ENCODE peak calls at places on chromosome 7, in six cellular contexts. P, B, U, W, Y and O are unnamed samples.

GRCh38 chr7:151632750-151633515 is 113.2 kb upstream of the RHEB start:
- DNase-seq in P (peak), B (no peak), U (no peak), W (no peak), Y (peak), O (peak)

GRCh38 chr7:12080006-12080405 is 131.1 kb upstream of the TMEM106B start:
- DNase-seq in P (no peak), B (no peak), U (no peak), W (no peak), Y (no peak), O (no peak)

GRCh38 chr7:152312316-152312715 is 123.5 kb downstream of the KMT2C start:
- DNase-seq in P (peak), B (peak), U (no peak), W (no peak), Y (no peak), O (no peak)

GRCh38 chr7:131502810-131503545 is 53.5 kb downstream of the PODXL start:
- DNase-seq in P (peak), B (no peak), U (no peak), W (no peak), Y (no peak), O (peak)

GRCh38 chr7:129089521-129090212 is 34.8 kb upstream of the TNPO3 start:
- DNase-seq in P (no peak), B (no peak), U (no peak), W (no peak), Y (no peak), O (peak)

GRCh38 chr7:43584200-43584586 is 1.3 kb downstream of the STK17A start:
- DNase-seq in P (peak), B (no peak), U (no peak), W (peak), Y (no peak), O (peak)

GRCh38 chr7:157791261-157791660 is 454.5 kb downstream of the DNAJB6 start:
- DNase-seq in P (no peak), B (no peak), U (no peak), W (no peak), Y (no peak), O (no peak)

GRCh38 chr7:83984076-83984475 is 210.5 kb downstream of the SEMA3A start:
- DNase-seq in P (no peak), B (no peak), U (no peak), W (no peak), Y (no peak), O (no peak)

GRCh38 chr7:158123214-158123613 is 464.4 kb downstream of the PTPRN2 start:
- DNase-seq in P (no peak), B (no peak), U (no peak), W (no peak), Y (no peak), O (no peak)

GRCh38 chr7:143361552-143362125 is 874 bp downstream of the FAM131B start:
- DNase-seq in P (no peak), B (no peak), U (no peak), W (no peak), Y (no peak), O (no peak)

GRCh38 chr7:51275532-51275931 is 41.1 kb downstream of the COBL start:
- DNase-seq in P (no peak), B (no peak), U (no peak), W (no peak), Y (no peak), O (no peak)

GRCh38 chr7:151117565-151117964 is 31.3 kb downstream of the AGAP3 start:
- DNase-seq in P (no peak), B (no peak), U (no peak), W (no peak), Y (peak), O (no peak)

GRCh38 chr7:142168746-142169145 is 57.2 kb downstream of the MGAM2 start:
- DNase-seq in P (no peak), B (no peak), U (peak), W (no peak), Y (no peak), O (no peak)

GRCh38 chr7:154591544-154591943 is 411.4 kb downstream of the PAXIP1 start:
- DNase-seq in P (no peak), B (no peak), U (no peak), W (no peak), Y (no peak), O (no peak)

GRCh38 chr7:30974605-30975256 is 11.0 kb downstream of the GHRHR start:
- DNase-seq in P (peak), B (no peak), U (peak), W (peak), Y (peak), O (no peak)

GRCh38 chr7:77309714-77310220 is 106.4 kb downstream of the GSAP start:
- DNase-seq in P (no peak), B (no peak), U (no peak), W (no peak), Y (no peak), O (no peak)

GRCh38 chr7:3461923-3462322 is 160.9 kb downstream of the SDK1 start:
- DNase-seq in P (no peak), B (no peak), U (no peak), W (no peak), Y (no peak), O (no peak)

GRCh38 chr7:50739744-50740455 is 42.8 kb downstream of the GRB10 start:
- DNase-seq in P (no peak), B (no peak), U (no peak), W (no peak), Y (no peak), O (no peak)

GRCh38 chr7:51569581-51569980 is 253.0 kb upstream of the COBL start:
- DNase-seq in P (no peak), B (no peak), U (no peak), W (no peak), Y (no peak), O (no peak)

GRCh38 chr7:79529214-79529895 is 75.9 kb upstream of the MAGI2 start:
- DNase-seq in P (peak), B (no peak), U (no peak), W (no peak), Y (no peak), O (no peak)

GRCh38 chr7:3089493-3089892 is 45.8 kb upstream of the CARD11 start:
- DNase-seq in P (peak), B (no peak), U (no peak), W (peak), Y (no peak), O (no peak)

GRCh38 chr7:39631736-39632304 is 8.4 kb downstream of the RALA start:
- DNase-seq in P (peak), B (no peak), U (no peak), W (no peak), Y (no peak), O (no peak)

GRCh38 chr7:16961650-16962049 is 79.9 kb upstream of the AGR3 start:
- DNase-seq in P (peak), B (peak), U (no peak), W (no peak), Y (no peak), O (no peak)

GRCh38 chr7:2821161-2821841 is 22.8 kb downstream of the GNA12 start:
- DNase-seq in P (peak), B (peak), U (peak), W (peak), Y (no peak), O (peak)

DNA sequence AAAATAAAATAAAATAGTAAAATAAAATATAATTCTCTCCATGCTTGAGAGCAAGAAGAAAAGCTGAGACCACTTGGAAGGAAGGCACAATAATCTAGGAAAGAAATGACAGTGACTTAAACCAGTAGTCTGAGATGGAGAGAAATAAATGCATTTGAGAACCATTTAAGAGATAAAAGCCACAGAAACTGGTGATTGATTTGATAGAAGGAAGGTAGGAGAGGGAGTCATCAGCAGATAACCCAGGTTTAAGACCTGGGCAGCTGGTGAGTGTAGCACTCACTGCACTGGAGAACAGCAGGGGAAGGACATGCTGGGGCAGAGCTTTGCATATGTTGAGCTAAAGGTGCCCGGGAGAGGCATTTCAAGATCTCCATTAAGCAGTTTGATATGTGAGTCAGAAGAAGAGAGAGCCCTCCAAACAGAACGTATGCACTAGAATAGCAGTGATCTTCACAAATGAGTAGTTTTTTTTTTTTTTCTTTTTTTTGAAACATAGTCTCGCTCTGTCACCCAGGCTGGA is 268.0 kb downstream of the DYNC1I1 start:
- DNase-seq in P (no peak), B (no peak), U (no peak), W (no peak), Y (no peak), O (no peak)
- TF ChIP-seq CTCF in P (no peak), B (no peak), U (no peak), W (no peak), Y (no peak), O (no peak)

DNA sequence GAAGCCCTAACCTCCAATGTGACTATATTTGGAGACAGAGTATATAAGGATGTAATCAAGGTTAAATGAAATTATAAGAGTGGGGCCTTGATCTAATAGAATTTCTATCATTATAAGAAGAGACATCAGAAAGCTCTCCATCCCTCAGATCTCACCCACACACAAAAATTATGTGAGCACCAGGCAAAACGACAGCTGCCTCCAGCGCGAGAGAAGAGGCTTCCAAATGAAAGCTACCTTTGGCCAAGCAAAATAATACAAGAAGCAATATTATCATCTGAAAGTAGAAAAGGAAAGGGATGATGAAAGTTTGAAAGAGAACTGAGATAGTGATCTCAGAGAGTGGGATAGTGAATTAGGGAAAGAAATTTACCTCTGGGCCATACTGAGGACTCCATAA is 1192.5 kb downstream of the NXPH1 start:
- DNase-seq in P (no peak), B (no peak), U (no peak), W (no peak), Y (no peak), O (no peak)
- TF ChIP-seq CTCF in P (no peak), B (no peak), U (no peak), W (no peak), Y (no peak), O (no peak)

DNA sequence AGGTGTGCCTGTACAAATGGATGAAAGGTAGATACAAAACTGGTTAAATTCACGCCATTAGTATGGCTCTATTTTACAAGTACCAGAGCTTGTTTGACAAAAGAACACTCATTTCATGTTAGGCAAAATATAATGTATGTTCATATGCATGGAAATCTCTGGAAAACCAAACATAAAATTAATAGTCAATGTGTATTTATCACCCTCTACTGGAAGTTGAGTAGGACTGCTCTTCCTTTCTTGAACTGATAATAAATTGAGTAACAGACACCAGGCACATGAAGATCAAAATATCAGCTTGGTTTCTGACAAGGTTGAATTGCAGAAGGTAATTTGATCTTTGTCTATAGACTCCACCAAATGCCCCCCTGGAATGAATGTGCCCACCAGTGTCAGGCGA is 19.8 kb upstream of the AKR1B1 start:
- DNase-seq in P (peak), B (no peak), U (no peak), W (no peak), Y (no peak), O (no peak)
- TF ChIP-seq CTCF in P (peak), B (peak), U (no peak), W (no peak), Y (no peak), O (no peak)

DNA sequence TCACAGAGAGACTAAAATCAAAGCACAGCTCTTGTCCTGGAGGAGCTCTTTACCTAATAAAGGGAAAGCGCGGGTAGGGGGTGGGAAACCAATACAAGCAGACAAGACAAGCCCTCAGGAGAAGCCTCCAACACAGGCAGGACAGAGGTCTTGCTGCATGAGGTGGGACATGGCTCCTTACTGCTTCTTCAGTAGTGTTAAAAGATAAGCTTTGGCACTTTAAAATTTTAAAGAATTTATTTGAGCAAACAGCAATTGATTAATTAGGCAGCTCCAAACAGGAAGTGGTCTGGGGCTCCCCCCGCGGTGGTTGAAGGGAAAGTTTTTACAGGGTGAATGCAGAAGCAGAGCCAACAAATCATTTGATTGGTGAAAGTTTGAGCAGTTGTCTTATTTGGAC is 50.3 kb upstream of the MACC1 start:
- DNase-seq in P (no peak), B (no peak), U (no peak), W (peak), Y (no peak), O (no peak)
- TF ChIP-seq CTCF in P (no peak), B (no peak), U (no peak), W (no peak), Y (no peak), O (no peak)

GRCh38 chr7:15280078-15280734 is 281.6 kb downstream of the AGMO start:
- DNase-seq in P (peak), B (no peak), U (no peak), W (no peak), Y (no peak), O (no peak)
- TF ChIP-seq CTCF in P (no peak), B (no peak), U (no peak), W (no peak), Y (no peak), O (no peak)